ENCODE peak calls at places on chromosomes 4 and X, in eight cellular contexts. One of them, this sample, is unnamed.

GRCh38 chr4:113057891-113058290 is 8.4 kb downstream of the ANK2 start:
- DNase-seq in CD4-positive, alpha-beta T cell: no peak
- DNase-seq in stimulated activated CD4-positive, alpha-beta T cell treated with anti-CD3 and anti-CD28 coated beads, Interleukin-4, amount 100 ng/mL, for 4 hours: no peak
- DNase-seq in A549: peak; percentile 11
- DNase-seq in choroid plexus epithelial cell: peak; percentile 9
- DNase-seq in effector memory CD8-positive, alpha-beta T cell: no peak
- DNase-seq in anterior cingulate cortex: no peak
- DNase-seq in HFFc6: peak; percentile 4
- DNase-seq in this sample: no peak

GRCh38 chrX:49282647-49283011 is 13.0 kb downstream of the PPP1R3F start:
- DNase-seq in effector memory CD8-positive, alpha-beta T cell: no peak
- DNase-seq in CD4-positive, alpha-beta T cell: no peak
- DNase-seq in HFFc6: peak; percentile 22
- DNase-seq in stimulated activated CD4-positive, alpha-beta T cell treated with anti-CD3 and anti-CD28 coated beads, Interleukin-4, amount 100 ng/mL, for 4 hours: no peak
- DNase-seq in anterior cingulate cortex: no peak
- DNase-seq in choroid plexus epithelial cell: peak; percentile 43
- DNase-seq in A549: peak; percentile 38
- DNase-seq in this sample: no peak

GRCh38 chr4:108651068-108651794 is 832 bp downstream of the OSTC start:
- DNase-seq in CD4-positive, alpha-beta T cell: no peak
- DNase-seq in choroid plexus epithelial cell: peak; percentile 84
- DNase-seq in stimulated activated CD4-positive, alpha-beta T cell treated with anti-CD3 and anti-CD28 coated beads, Interleukin-4, amount 100 ng/mL, for 4 hours: no peak
- DNase-seq in anterior cingulate cortex: no peak
- DNase-seq in HFFc6: peak; percentile 40
- DNase-seq in A549: peak; percentile 7
- DNase-seq in effector memory CD8-positive, alpha-beta T cell: no peak
- DNase-seq in this sample: no peak

GRCh38 chr4:152990471-152991131 is 54.5 kb downstream of the FHDC1 start:
- DNase-seq in CD4-positive, alpha-beta T cell: no peak
- DNase-seq in A549: peak; percentile 14
- DNase-seq in anterior cingulate cortex: no peak
- DNase-seq in effector memory CD8-positive, alpha-beta T cell: no peak
- DNase-seq in stimulated activated CD4-positive, alpha-beta T cell treated with anti-CD3 and anti-CD28 coated beads, Interleukin-4, amount 100 ng/mL, for 4 hours: no peak
- DNase-seq in HFFc6: no peak
- DNase-seq in choroid plexus epithelial cell: no peak
- DNase-seq in this sample: no peak

GRCh38 chr4:138938371-138938699 is 77.2 kb upstream of the NOCT start:
- DNase-seq in CD4-positive, alpha-beta T cell: no peak
- DNase-seq in HFFc6: peak; percentile 43
- DNase-seq in effector memory CD8-positive, alpha-beta T cell: no peak
- DNase-seq in stimulated activated CD4-positive, alpha-beta T cell treated with anti-CD3 and anti-CD28 coated beads, Interleukin-4, amount 100 ng/mL, for 4 hours: no peak
- DNase-seq in anterior cingulate cortex: no peak
- DNase-seq in A549: peak; percentile 56
- DNase-seq in choroid plexus epithelial cell: peak; percentile 79
- DNase-seq in this sample: no peak

GRCh38 chr4:175705407-175705806 is 106.7 kb downstream of the GPM6A start:
- DNase-seq in CD4-positive, alpha-beta T cell: no peak
- DNase-seq in A549: no peak
- DNase-seq in anterior cingulate cortex: peak; percentile 6
- DNase-seq in stimulated activated CD4-positive, alpha-beta T cell treated with anti-CD3 and anti-CD28 coated beads, Interleukin-4, amount 100 ng/mL, for 4 hours: no peak
- DNase-seq in choroid plexus epithelial cell: peak; percentile 20
- DNase-seq in effector memory CD8-positive, alpha-beta T cell: no peak
- DNase-seq in HFFc6: no peak
- DNase-seq in this sample: no peak

GRCh38 chrX:136204571-136204970 is 46.6 kb downstream of the MAP7D3 start:
- DNase-seq in stimulated activated CD4-positive, alpha-beta T cell treated with anti-CD3 and anti-CD28 coated beads, Interleukin-4, amount 100 ng/mL, for 4 hours: no peak
- DNase-seq in A549: peak; percentile 61
- DNase-seq in choroid plexus epithelial cell: peak; percentile 75
- DNase-seq in effector memory CD8-positive, alpha-beta T cell: peak; percentile 6
- DNase-seq in CD4-positive, alpha-beta T cell: peak; percentile 4
- DNase-seq in HFFc6: peak; percentile 74
- DNase-seq in anterior cingulate cortex: no peak
- DNase-seq in this sample: no peak

GRCh38 chrX:107729558-107730297 is 45.9 kb downstream of the TSC22D3 start:
- DNase-seq in stimulated activated CD4-positive, alpha-beta T cell treated with anti-CD3 and anti-CD28 coated beads, Interleukin-4, amount 100 ng/mL, for 4 hours: no peak
- DNase-seq in CD4-positive, alpha-beta T cell: no peak
- DNase-seq in effector memory CD8-positive, alpha-beta T cell: no peak
- DNase-seq in choroid plexus epithelial cell: peak; percentile 59
- DNase-seq in anterior cingulate cortex: no peak
- DNase-seq in A549: no peak
- DNase-seq in HFFc6: no peak
- DNase-seq in this sample: no peak

GRCh38 chr4:180449395-180449956 is 1793.7 kb upstream of the TENM3 start:
- DNase-seq in anterior cingulate cortex: no peak
- DNase-seq in HFFc6: no peak
- DNase-seq in choroid plexus epithelial cell: peak; percentile 0
- DNase-seq in CD4-positive, alpha-beta T cell: no peak
- DNase-seq in stimulated activated CD4-positive, alpha-beta T cell treated with anti-CD3 and anti-CD28 coated beads, Interleukin-4, amount 100 ng/mL, for 4 hours: no peak
- DNase-seq in A549: peak; percentile 56
- DNase-seq in effector memory CD8-positive, alpha-beta T cell: no peak
- DNase-seq in this sample: no peak

GRCh38 chr4:93658443-93658842 is 170.1 kb upstream of the ATOH1 start:
- DNase-seq in CD4-positive, alpha-beta T cell: no peak
- DNase-seq in anterior cingulate cortex: no peak
- DNase-seq in stimulated activated CD4-positive, alpha-beta T cell treated with anti-CD3 and anti-CD28 coated beads, Interleukin-4, amount 100 ng/mL, for 4 hours: no peak
- DNase-seq in HFFc6: no peak
- DNase-seq in effector memory CD8-positive, alpha-beta T cell: no peak
- DNase-seq in choroid plexus epithelial cell: no peak
- DNase-seq in A549: no peak
- DNase-seq in this sample: no peak

GRCh38 chrX:46653482-46653881 is 79.9 kb downstream of the CHST7 start:
- DNase-seq in choroid plexus epithelial cell: peak; percentile 44
- DNase-seq in stimulated activated CD4-positive, alpha-beta T cell treated with anti-CD3 and anti-CD28 coated beads, Interleukin-4, amount 100 ng/mL, for 4 hours: no peak
- DNase-seq in HFFc6: no peak
- DNase-seq in A549: peak; percentile 38
- DNase-seq in CD4-positive, alpha-beta T cell: no peak
- DNase-seq in anterior cingulate cortex: no peak
- DNase-seq in effector memory CD8-positive, alpha-beta T cell: no peak
- DNase-seq in this sample: no peak

GRCh38 chrX:39819921-39820849 is 277.6 kb downstream of the BCOR start:
- DNase-seq in effector memory CD8-positive, alpha-beta T cell: no peak
- DNase-seq in CD4-positive, alpha-beta T cell: no peak
- DNase-seq in anterior cingulate cortex: no peak
- DNase-seq in stimulated activated CD4-positive, alpha-beta T cell treated with anti-CD3 and anti-CD28 coated beads, Interleukin-4, amount 100 ng/mL, for 4 hours: no peak
- DNase-seq in A549: no peak
- DNase-seq in HFFc6: no peak
- DNase-seq in choroid plexus epithelial cell: no peak
- DNase-seq in this sample: no peak

This sample was measured in central memory CD8-positive, alpha-beta T cell.